ENCODE peak calls at places on chromosomes 16 and 17, in six cellular contexts. T is stomach, R is HCT116, Q is breast epithelium, J is prostate gland, V is SK-N-SH. A is an unnamed sample.
A peak's percentile ranks its signal among the peaks of the same experiment; 100 is the strongest.

GRCh38 chr17:28599311-28600184 is 723 bp upstream of the SPAG5 start:
- DNase-seq in T (peak; percentile 71), R (peak; percentile 66), Q (no peak), J (peak; percentile 56), V (peak; percentile 40), A (no peak)

GRCh38 chr16:3475604-3476375 is 19.5 kb downstream of the C16orf90 start:
- DNase-seq in T (no peak), R (no peak), Q (no peak), J (no peak), V (peak; percentile 9), A (no peak)

GRCh38 chr16:84826558-84826941 is 6.8 kb downstream of the CRISPLD2 start:
- DNase-seq in T (peak; percentile 43), R (no peak), Q (no peak), J (no peak), V (peak; percentile 73), A (no peak)

GRCh38 chr17:80513892-80514291 is 30.7 kb upstream of the RPTOR start:
- DNase-seq in T (no peak), R (no peak), Q (no peak), J (no peak), V (no peak), A (no peak)

GRCh38 chr17:56690441-56691291 is 97.2 kb downstream of the NOG start:
- DNase-seq in T (no peak), R (no peak), Q (no peak), J (no peak), V (no peak), A (no peak)

GRCh38 chr16:71931599-71931998 is 36.3 kb downstream of the IST1 start:
- DNase-seq in T (no peak), R (no peak), Q (no peak), J (no peak), V (no peak), A (no peak)

GRCh38 chr17:17176341-17176740 is 29.8 kb downstream of the PLD6 start:
- DNase-seq in T (no peak), R (no peak), Q (no peak), J (no peak), V (no peak), A (no peak)

GRCh38 chr17:17018612-17019429 is 23.4 kb upstream of the MPRIP start:
- DNase-seq in T (peak; percentile 95), R (no peak), Q (peak; percentile 79), J (peak; percentile 91), V (no peak), A (no peak)

GRCh38 chr17:35359396-35359795 is 14.0 kb downstream of the SLFN11 start:
- DNase-seq in T (no peak), R (no peak), Q (no peak), J (no peak), V (no peak), A (no peak)

GRCh38 chr17:73798111-73798748 is 154.0 kb upstream of the SDK2 start:
- DNase-seq in T (peak; percentile 50), R (no peak), Q (no peak), J (no peak), V (no peak), A (no peak)

GRCh38 chr16:74734361-74735161 is 33.9 kb upstream of the MLKL start:
- DNase-seq in T (no peak), R (no peak), Q (no peak), J (no peak), V (no peak), A (no peak)

GRCh38 chr16:26963109-26963508 is 103.6 kb upstream of the C16orf82 start:
- DNase-seq in T (no peak), R (peak; percentile 8), Q (no peak), J (no peak), V (peak; percentile 27), A (no peak)

GRCh38 chr17:9218911-9219310 is 197.6 kb downstream of the NTN1 start:
- DNase-seq in T (no peak), R (no peak), Q (no peak), J (no peak), V (no peak), A (no peak)

GRCh38 chr16:75258807-75259141 is 7.3 kb upstream of the BCAR1 start:
- DNase-seq in T (no peak), R (no peak), Q (no peak), J (no peak), V (peak; percentile 52), A (no peak)

GRCh38 chr17:56756536-56756935 is 77.2 kb downstream of the C17orf67 start:
- DNase-seq in T (no peak), R (no peak), Q (no peak), J (no peak), V (no peak), A (no peak)

GRCh38 chr17:69540356-69540755 is 125.9 kb downstream of the MAP2K6 start:
- DNase-seq in T (no peak), R (no peak), Q (no peak), J (no peak), V (no peak), A (no peak)

GRCh38 chr17:83041305-83041704 is 38.1 kb upstream of the METRNL start:
- DNase-seq in T (no peak), R (no peak), Q (no peak), J (no peak), V (peak; percentile 26), A (peak; percentile 58)

GRCh38 chr16:7722761-7723160 is 390.1 kb downstream of the RBFOX1 start:
- DNase-seq in T (no peak), R (no peak), Q (no peak), J (no peak), V (no peak), A (no peak)

GRCh38 chr16:27230562-27230991 is 27.3 kb downstream of the KDM8 start:
- DNase-seq in T (peak; percentile 76), R (no peak), Q (no peak), J (no peak), V (no peak), A (no peak)

GRCh38 chr17:45384800-45385262 is 47.8 kb downstream of the ARHGAP27 start:
- DNase-seq in T (no peak), R (no peak), Q (no peak), J (no peak), V (no peak), A (no peak)

GRCh38 chr17:79750650-79751545 is 20.2 kb downstream of the ENPP7 start:
- DNase-seq in T (no peak), R (no peak), Q (no peak), J (no peak), V (no peak), A (no peak)

GRCh38 chr17:81890447-81891302 is 711 bp downstream of the ALYREF start:
- DNase-seq in T (no peak), R (no peak), Q (no peak), J (no peak), V (peak; percentile 76), A (no peak)

GRCh38 chr17:78133971-78134898 is 3.7 kb downstream of the TMC8 start:
- DNase-seq in T (peak; percentile 76), R (peak; percentile 70), Q (no peak), J (peak; percentile 54), V (peak; percentile 84), A (no peak)
- TF ChIP-seq POLR2AphosphoS5 in T (no peak), R (no peak), Q (no peak), J (peak; percentile 43), V (no peak), A (no peak)

GRCh38 chr17:63993368-63993990 is 4.7 kb upstream of the PRR29 start:
- DNase-seq in T (no peak), R (no peak), Q (peak; percentile 50), J (no peak), V (peak; percentile 19), A (no peak)
- TF ChIP-seq CTCF in T (no peak), R (no peak), Q (no peak), J (no peak), V (no peak), A (no peak)

DNA sequence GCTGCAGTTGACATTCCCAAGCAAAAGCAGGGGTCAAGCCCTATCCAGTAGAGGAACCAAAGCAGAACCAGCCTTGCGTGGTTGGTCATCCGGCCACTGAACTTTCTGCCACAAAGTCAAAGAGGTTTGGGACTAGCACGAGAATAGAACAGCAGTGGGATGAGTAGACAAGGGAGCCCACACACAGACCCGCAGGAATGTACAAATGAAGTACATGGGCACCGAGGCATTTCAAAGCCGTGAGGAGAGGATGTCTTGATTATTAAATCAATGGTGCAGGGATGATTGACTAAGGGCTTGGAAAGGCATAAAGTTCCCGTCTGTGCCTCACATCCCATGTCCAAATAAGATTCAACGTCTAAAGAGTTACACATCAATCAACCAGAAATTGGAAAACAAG is 81.8 kb upstream of the TBC1D3K start:
- DNase-seq in T (no peak), R (no peak), Q (no peak), J (no peak), V (no peak), A (no peak)
- TF ChIP-seq POLR2AphosphoS5 in T (no peak), R (no peak), Q (no peak), J (no peak), V (no peak), A (no peak)

GRCh38 chr17:7146115-7146514 is 31.5 kb upstream of the ASGR2 start:
- DNase-seq in T (no peak), R (no peak), Q (no peak), J (no peak), V (no peak), A (no peak)

GRCh38 chr17:7141824-7142223 is 27.2 kb upstream of the ASGR2 start:
- DNase-seq in T (peak; percentile 50), R (no peak), Q (no peak), J (peak; percentile 76), V (no peak), A (no peak)

GRCh38 chr17:7144203-7144602 is 29.6 kb upstream of the ASGR2 start:
- DNase-seq in T (no peak), R (no peak), Q (no peak), J (no peak), V (no peak), A (no peak)

DNA sequence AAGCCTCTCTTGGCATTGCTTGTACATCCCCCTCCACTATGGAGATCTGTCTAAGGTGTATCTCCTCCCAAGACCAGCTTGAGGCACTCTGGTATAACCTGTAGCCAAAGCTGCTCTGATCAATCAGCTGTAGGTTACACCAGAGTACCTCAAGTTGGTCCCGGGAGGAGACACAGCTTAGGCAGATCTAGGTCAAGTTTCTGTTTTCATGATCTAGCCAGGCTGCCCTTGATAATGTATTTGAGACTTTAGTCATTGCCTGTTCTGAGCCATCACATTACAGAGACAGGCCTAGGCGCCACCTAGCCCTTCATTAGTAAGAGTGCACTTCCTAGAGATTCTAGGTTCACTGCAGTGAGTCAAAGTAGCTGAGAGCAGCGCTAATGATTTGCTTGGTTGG is 31.4 kb downstream of the ASGR1 start:
- DNase-seq in T (no peak), R (no peak), Q (no peak), J (no peak), V (no peak), A (no peak)
- TF ChIP-seq CTCF in T (no peak), R (no peak), Q (no peak), J (no peak), V (no peak), A (no peak)

DNA sequence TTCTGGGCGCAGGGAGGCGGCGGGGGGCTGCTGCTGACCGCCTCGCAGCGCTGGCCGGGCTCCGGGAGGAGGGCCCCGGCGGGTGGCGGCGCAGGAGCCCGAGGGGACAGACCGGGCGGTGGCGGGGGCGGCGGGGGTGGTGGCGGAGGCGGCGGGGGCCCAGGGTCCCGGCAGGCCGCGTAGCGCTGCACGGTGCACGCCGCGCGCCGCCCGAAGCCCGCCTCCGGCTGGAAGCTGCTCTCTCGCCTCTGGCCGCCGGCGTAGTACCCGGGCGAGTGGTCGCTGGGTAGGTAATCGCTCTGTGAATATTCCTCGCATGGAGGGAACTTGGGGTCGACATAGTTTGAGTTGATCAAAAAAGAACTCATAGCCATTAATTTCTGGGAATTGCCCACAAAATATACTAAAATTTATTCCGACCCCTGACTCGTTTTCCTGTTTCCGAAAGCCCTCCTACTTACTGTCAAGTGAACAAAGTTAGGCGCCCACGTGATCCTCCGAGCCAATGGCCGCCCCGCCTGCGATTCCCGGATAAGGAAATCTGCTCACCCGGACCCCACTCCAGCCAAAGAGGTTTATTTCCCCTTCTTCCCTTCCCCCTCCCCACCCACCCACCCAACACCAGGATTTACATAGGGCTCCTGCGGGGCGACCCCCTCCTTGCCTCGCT is at the start of gene HOXB4:
- DNase-seq in T (peak; percentile 59), R (no peak), Q (no peak), J (no peak), V (no peak), A (no peak)
- TF ChIP-seq POLR2AphosphoS5 in T (no peak), R (no peak), Q (no peak), J (no peak), V (no peak), A (peak; percentile 68)

A was measured in vagina.